ENCODE peak calls at places on chromosome 14, in four cellular contexts. H, Y, D and K are unnamed samples.

GRCh38 chr14:55702501-55702900 is 122.5 kb downstream of the KTN1 start:
- DNase-seq in D (no peak), Y (no peak), H (no peak), K (no peak)

GRCh38 chr14:49549881-49550280 is 36.3 kb downstream of the RPS29 start:
- DNase-seq in H (no peak), D (no peak), Y (peak), K (peak)

GRCh38 chr14:34883954-34884353 is 8.8 kb upstream of the BAZ1A start:
- DNase-seq in Y (no peak), D (no peak), H (no peak), K (no peak)

GRCh38 chr14:104157303-104157928 is 19.0 kb downstream of the KIF26A start:
- DNase-seq in D (no peak), Y (no peak), H (no peak), K (no peak)

GRCh38 chr14:87992720-87993484 is at the start of gene GALC:
- DNase-seq in D (peak), Y (peak), H (peak), K (peak)

GRCh38 chr14:30115756-30116155 is 188.1 kb upstream of the PRKD1 start:
- DNase-seq in D (peak), Y (no peak), H (no peak), K (no peak)

GRCh38 chr14:100147181-100147631 is 12.2 kb downstream of the DEGS2 start:
- DNase-seq in Y (no peak), D (no peak), H (no peak), K (no peak)

GRCh38 chr14:27367345-27367744 is 769.5 kb upstream of the NOVA1 start:
- DNase-seq in D (no peak), Y (no peak), H (no peak), K (no peak)

GRCh38 chr14:104805326-104805678 is 4.4 kb downstream of the ZBTB42 start:
- DNase-seq in Y (peak), H (no peak), D (peak), K (peak)

GRCh38 chr14:102430212-102430908 is 67.6 kb downstream of the TECPR2 start:
- DNase-seq in H (no peak), D (no peak), Y (no peak), K (no peak)

GRCh38 chr14:84064756-84065155 is 1465.2 kb upstream of the FLRT2 start:
- DNase-seq in H (no peak), Y (no peak), D (no peak), K (no peak)
- H3K4me3 ChIP-seq in H (no peak), Y (no peak), D (no peak), K (no peak)

DNA sequence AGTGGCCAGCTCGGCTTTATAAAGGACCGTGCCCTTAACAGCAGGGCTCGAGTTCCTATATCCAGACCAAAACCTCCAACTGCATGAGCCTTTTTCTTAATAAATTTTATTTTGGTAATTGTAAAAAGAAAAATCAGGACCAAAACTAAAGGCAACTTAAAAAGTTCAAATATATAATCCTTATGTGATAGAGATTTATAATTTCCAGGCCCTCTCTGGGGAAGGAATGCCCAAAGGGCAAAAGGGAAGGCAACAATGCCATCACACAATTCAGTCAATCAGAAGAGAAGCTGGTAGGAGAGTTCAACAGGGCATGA is 401 bp upstream of the IPO4 start:
- DNase-seq in Y (no peak), D (no peak), H (no peak), K (no peak)
- H3K4me3 ChIP-seq in Y (peak), D (peak), H (peak), K (peak)

GRCh38 chr14:66482873-66483272 is 3.3 kb upstream of the CCDC196 start:
- DNase-seq in D (no peak), Y (no peak), H (no peak), K (no peak)
- H3K4me3 ChIP-seq in D (no peak), Y (no peak), H (no peak), K (no peak)

DNA sequence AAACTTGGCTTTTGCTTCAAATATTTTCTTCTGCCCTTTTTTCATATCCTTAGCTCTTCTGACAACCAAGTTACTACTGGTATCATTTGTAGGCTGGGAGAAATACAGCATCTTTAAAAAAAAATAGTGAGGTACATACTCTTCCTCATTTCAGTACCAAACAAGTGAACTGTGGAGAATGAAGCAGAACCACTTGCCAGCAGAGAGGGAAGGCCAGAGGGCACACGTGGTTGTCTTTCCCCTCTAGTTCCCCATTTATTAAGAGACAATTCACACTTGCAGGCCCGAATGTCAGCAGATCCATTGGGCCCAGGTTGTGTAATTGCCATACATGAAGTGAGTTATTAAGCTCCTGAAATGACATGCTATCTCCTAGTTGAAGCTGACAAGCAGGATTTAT is 3.2 kb downstream of the SUSD6 start:
- DNase-seq in Y (no peak), H (peak), D (no peak), K (no peak)
- H3K4me3 ChIP-seq in Y (no peak), H (peak), D (no peak), K (no peak)

DNA sequence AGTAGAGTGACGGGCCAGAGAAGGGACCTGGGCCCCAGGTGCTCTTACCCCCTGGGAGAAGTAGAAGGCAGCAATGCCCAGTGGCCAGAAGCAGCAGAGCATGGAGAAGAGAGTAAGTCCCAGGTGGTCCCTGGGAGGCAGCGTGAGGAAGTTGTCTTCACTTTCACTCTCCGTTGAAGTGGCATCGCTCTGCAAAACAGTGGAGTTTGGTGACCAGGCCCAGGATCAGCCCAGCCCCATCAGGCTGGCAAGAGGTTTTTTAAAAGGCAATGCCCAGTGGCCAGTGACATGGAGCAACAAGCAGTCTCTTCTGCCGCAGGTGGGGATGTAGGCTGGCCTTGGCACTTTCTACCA is 18.2 kb downstream of the SYNDIG1L start:
- DNase-seq in Y (no peak), H (no peak), D (no peak), K (no peak)
- H3K4me3 ChIP-seq in Y (no peak), H (no peak), D (no peak), K (no peak)